ENCODE peak calls at places on chromosome 11, in six cellular contexts. S, Y, X, K, T and U are unnamed samples.

GRCh38 chr11:64916040-64916847 is 765 bp downstream of the ATG2A start:
- DNase-seq in Y (peak; percentile 48), X (peak; percentile 70), T (peak; percentile 22), S (no peak), K (peak; percentile 47), U (peak; percentile 56)

GRCh38 chr11:48034926-48035876 is 54.8 kb downstream of the PTPRJ start:
- DNase-seq in X (no peak), T (no peak), K (no peak), Y (no peak), S (no peak), U (peak; percentile 54)

GRCh38 chr11:82494988-82495432 is 238.7 kb downstream of the FAM181B start:
- DNase-seq in K (peak; percentile 62), S (no peak), X (peak; percentile 22), Y (peak; percentile 29), T (peak; percentile 46), U (no peak)

GRCh38 chr11:103619938-103620337 is 416.5 kb upstream of the DDI1 start:
- DNase-seq in T (no peak), S (no peak), Y (no peak), K (no peak), X (no peak), U (no peak)

GRCh38 chr11:82826526-82826925 is 73.7 kb downstream of the PRCP start:
- DNase-seq in X (no peak), Y (no peak), S (no peak), K (no peak), T (no peak), U (no peak)

GRCh38 chr11:117328414-117329010 is 858 bp downstream of the CEP164 start:
- DNase-seq in T (peak; percentile 44), S (no peak), X (peak; percentile 55), Y (peak; percentile 19), K (peak; percentile 25), U (peak; percentile 74)

GRCh38 chr11:118572914-118573550 is 823 bp downstream of the ARCN1 start:
- DNase-seq in T (peak; percentile 40), K (peak; percentile 3), S (peak; percentile 8), X (peak; percentile 22), Y (peak; percentile 51), U (peak; percentile 82)

GRCh38 chr11:116691779-116692178 is 81.0 kb downstream of the BUD13 start:
- DNase-seq in S (peak; percentile 6), T (peak; percentile 66), K (peak; percentile 75), Y (peak; percentile 49), X (peak; percentile 91), U (peak; percentile 52)

GRCh38 chr11:71551711-71552110 is 3.5 kb downstream of the KRTAP5-9 start:
- DNase-seq in K (no peak), S (no peak), Y (no peak), T (no peak), X (no peak), U (no peak)

GRCh38 chr11:76495017-76495416 is 50.2 kb downstream of the EMSY start:
- DNase-seq in Y (no peak), T (no peak), K (no peak), S (no peak), X (no peak), U (no peak)

GRCh38 chr11:60905551-60906113 is 753 bp downstream of the PRPF19 start:
- DNase-seq in Y (peak; percentile 29), K (no peak), X (peak; percentile 60), S (no peak), T (peak; percentile 86), U (peak; percentile 70)

GRCh38 chr11:102187416-102188125 is 77.3 kb downstream of the YAP1 start:
- DNase-seq in S (no peak), T (no peak), X (peak; percentile 39), Y (no peak), K (no peak), U (peak; percentile 64)

GRCh38 chr11:107598225-107599139 is 7.5 kb downstream of the ELMOD1 start:
- DNase-seq in S (peak; percentile 26), Y (peak; percentile 6), K (peak; percentile 58), X (peak; percentile 45), T (peak; percentile 71), U (peak; percentile 54)

GRCh38 chr11:44808053-44808753 is 81.4 kb downstream of the TSPAN18 start:
- DNase-seq in X (no peak), K (no peak), Y (no peak), S (no peak), T (no peak), U (no peak)

GRCh38 chr11:134655189-134655937 is 243.3 kb upstream of the B3GAT1 start:
- DNase-seq in Y (no peak), S (no peak), T (no peak), K (no peak), X (no peak), U (no peak)

GRCh38 chr11:17173332-17173731 is 34.5 kb downstream of the PIK3C2A start:
- DNase-seq in S (no peak), K (no peak), T (no peak), Y (no peak), X (no peak), U (no peak)

GRCh38 chr11:69462106-69463045 is 19.1 kb upstream of the LINC01488 start:
- DNase-seq in X (no peak), S (no peak), T (no peak), K (no peak), Y (no peak), U (peak; percentile 54)

GRCh38 chr11:44525473-44526252 is 39.8 kb upstream of the CD82 start:
- DNase-seq in S (no peak), X (no peak), T (no peak), Y (no peak), K (no peak), U (no peak)

GRCh38 chr11:119481021-119481666 is 58.2 kb upstream of the THY1 start:
- DNase-seq in S (no peak), Y (peak; percentile 58), T (peak; percentile 99), X (peak; percentile 92), K (peak; percentile 80), U (peak; percentile 99)

GRCh38 chr11:71309181-71309580 is 56.8 kb upstream of the SHANK2 start:
- DNase-seq in K (no peak), X (no peak), Y (no peak), T (no peak), S (no peak), U (no peak)

GRCh38 chr11:33722579-33723234 is 13.5 kb downstream of the CD59 start:
- DNase-seq in X (no peak), Y (no peak), K (no peak), T (peak; percentile 86), S (no peak), U (peak; percentile 95)

GRCh38 chr11:68584097-68584496 is 100.2 kb upstream of the GAL start:
- DNase-seq in Y (peak; percentile 60), S (no peak), K (peak; percentile 82), T (peak; percentile 54), X (peak; percentile 55), U (peak; percentile 37)

GRCh38 chr11:34262601-34263081 is 95.2 kb downstream of the ABTB2 start:
- DNase-seq in S (no peak), T (no peak), K (no peak), Y (no peak), X (peak; percentile 63), U (no peak)

GRCh38 chr11:107549253-107549953 is 16.1 kb downstream of the ALKBH8 start:
- DNase-seq in Y (peak; percentile 61), S (no peak), T (peak; percentile 85), K (peak; percentile 63), X (peak; percentile 24), U (peak; percentile 61)

GRCh38 chr11:86571273-86571948 is 101.0 kb downstream of the ME3 start:
- DNase-seq in T (peak; percentile 19), Y (no peak), X (peak; percentile 36), S (peak; percentile 80), K (peak; percentile 70), U (no peak)

GRCh38 chr11:93614111-93614784 is 47.2 kb upstream of the CEP295 start:
- DNase-seq in Y (peak; percentile 10), S (peak; percentile 43), T (no peak), K (peak; percentile 60), X (peak; percentile 10), U (peak; percentile 16)

DNA sequence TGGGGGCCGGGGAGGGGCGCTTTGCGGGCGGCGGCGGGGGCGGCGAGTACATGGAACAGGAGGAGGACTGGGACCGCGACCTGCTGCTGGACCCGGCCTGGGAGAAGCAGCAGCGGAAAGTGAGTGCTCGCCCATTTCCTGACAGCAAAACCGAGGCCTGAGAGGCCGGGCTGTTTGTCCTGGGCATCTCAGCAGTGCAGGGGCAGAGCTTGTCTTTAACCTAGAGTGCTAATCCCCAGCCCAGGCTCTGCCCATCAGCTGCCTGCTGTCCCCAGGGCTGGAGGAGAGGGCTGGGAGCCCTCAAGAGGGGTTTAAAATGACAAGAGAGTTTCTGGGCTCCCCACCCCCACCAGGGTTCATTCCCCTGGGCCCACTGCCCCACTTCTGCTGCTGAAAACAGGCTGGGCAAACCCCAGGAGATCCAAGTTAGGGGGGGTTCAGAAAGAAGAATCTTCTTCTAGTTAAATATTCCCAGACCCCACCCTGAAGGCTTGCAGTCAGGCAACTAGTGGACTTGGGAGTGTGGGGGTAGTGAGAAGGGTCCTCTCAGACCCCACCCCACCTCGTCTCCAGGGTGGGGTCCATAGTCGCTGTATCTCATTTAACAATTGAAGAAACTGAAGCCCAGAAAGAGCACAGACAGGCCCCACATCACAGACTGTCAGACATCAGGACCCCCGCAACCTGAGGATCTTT is 411 bp downstream of the ACTN3 start:
- DNase-seq in Y (no peak), K (peak; percentile 67), S (no peak), X (no peak), T (no peak), U (no peak)
- TF ChIP-seq EZH2phosphoT487 in Y (no peak), K (no peak), S (no peak), X (no peak), T (no peak), U (no peak)

DNA sequence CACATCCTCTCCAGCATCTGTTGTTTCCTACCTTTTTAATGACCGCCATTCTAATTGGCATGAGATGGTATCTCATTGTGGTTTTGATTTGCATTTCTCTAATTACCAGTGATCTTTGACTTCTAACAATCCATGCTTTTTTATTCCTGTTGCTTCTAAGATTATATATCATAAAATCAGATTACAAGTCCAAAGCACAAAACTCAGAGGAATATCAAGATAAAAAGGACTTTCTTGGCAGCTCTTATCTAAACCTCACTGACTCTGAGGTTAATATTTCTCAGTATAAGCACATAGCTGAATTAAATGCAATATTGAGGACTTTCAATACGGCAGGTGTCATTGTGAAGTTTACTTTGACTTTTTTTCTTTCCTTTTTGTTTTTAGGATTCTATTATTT is 11.4 kb downstream of the SLC5A12 start:
- DNase-seq in Y (no peak), S (no peak), K (no peak), X (no peak), T (no peak), U (no peak)
- TF ChIP-seq EZH2phosphoT487 in Y (no peak), S (no peak), K (no peak), X (no peak), T (no peak), U (no peak)

GRCh38 chr11:96112192-96113099 is 188.5 kb upstream of the MTMR2 start:
- DNase-seq in X (no peak), T (no peak), S (no peak), K (no peak), Y (no peak), U (peak; percentile 60)
- TF ChIP-seq EZH2phosphoT487 in X (no peak), T (no peak), S (no peak), K (no peak), Y (no peak), U (no peak)

DNA sequence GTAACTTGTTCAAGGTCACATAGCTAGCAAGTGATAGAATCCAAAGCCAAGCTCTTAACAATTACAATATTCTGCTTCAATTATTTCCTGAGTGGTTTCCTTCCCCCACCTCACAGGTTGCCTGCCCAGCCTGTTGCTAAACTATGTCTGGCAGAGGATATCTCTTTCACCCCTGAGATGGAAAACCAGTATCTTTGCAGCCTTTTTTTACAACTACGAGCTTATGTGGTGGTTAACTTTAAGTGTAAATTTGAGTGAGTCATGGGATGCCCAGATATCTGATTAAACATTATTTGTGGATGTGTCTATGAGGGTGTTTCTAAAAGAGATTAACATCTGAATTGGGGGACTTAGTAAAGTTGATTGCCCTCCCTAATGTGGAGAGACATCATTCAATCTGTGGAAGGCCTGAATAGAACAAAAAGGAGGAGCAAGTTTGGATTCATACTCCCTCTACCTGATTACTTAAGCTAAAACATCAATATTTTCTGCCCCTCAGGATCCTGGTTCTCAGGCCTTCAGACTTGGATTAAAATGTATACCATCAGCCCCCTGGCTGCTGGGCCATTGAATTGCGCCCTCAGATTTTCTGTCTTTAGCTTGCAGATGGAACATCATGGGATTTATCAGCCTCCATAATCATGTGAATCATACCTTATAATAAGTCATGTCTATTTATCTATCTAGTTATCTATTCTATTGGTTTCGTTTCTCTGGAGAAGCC is 911.9 kb downstream of the METTL15 start:
- DNase-seq in X (no peak), K (peak; percentile 53), T (peak; percentile 73), S (peak; percentile 29), Y (no peak), U (peak; percentile 44)
- TF ChIP-seq EZH2phosphoT487 in X (no peak), K (no peak), T (no peak), S (no peak), Y (no peak), U (no peak)